ENCODE peak calls at places on chromosome 17, in four cellular contexts. N, P, I and T are unnamed samples. For H3K4me1, the result is how much of the 10 kb centered on the place peaks cover.

GRCh38 chr17:82329683-82330321 is 3.8 kb downstream of the SECTM1 start:
- DNase-seq in P (no peak), I (no peak), N (no peak), T (peak)

GRCh38 chr17:75010683-75011406 is 1.6 kb upstream of the MRPL58 start:
- DNase-seq in I (peak), N (peak), P (no peak), T (no peak)

GRCh38 chr17:35069311-35069710 is 5.8 kb upstream of the RFFL start:
- DNase-seq in N (no peak), I (no peak), P (no peak), T (no peak)

GRCh38 chr17:8922451-8922850 is 43.1 kb downstream of the PIK3R5 start:
- DNase-seq in I (no peak), N (no peak), P (no peak), T (no peak)

GRCh38 chr17:75589919-75590303 is 2.3 kb downstream of the MYO15B start:
- DNase-seq in I (no peak), P (no peak), N (no peak), T (peak)

GRCh38 chr17:49089094-49089493 is 43.5 kb upstream of the B4GALNT2 start:
- DNase-seq in P (no peak), I (no peak), N (no peak), T (no peak)

GRCh38 chr17:38568845-38569510 is 36.8 kb downstream of the SRCIN1 start:
- DNase-seq in P (no peak), I (no peak), N (no peak), T (no peak)

GRCh38 chr17:33291248-33292183 is 1.6 kb downstream of the ASIC2 start:
- DNase-seq in P (no peak), I (no peak), N (peak), T (peak)

GRCh38 chr17:50514936-50515702 is 6.9 kb downstream of the MYCBPAP start:
- DNase-seq in I (peak), N (no peak), P (no peak), T (no peak)

GRCh38 chr17:64500487-64500859 is 3.6 kb upstream of the POLG2 start:
- DNase-seq in N (no peak), P (no peak), I (no peak), T (no peak)

GRCh38 chr17:64496786-64497564 is at the start of gene POLG2:
- DNase-seq in N (peak), I (peak), P (peak), T (peak)

GRCh38 chr17:64497565-64498035 is 746 bp upstream of the POLG2 start:
- DNase-seq in N (no peak), I (no peak), P (no peak), T (no peak)

GRCh38 chr17:64499805-64500486 is 3.1 kb upstream of the POLG2 start:
- DNase-seq in N (no peak), I (no peak), P (no peak), T (no peak)

GRCh38 chr17:64498308-64499203 is 1.7 kb upstream of the POLG2 start:
- DNase-seq in P (no peak), N (no peak), I (no peak), T (no peak)
- H3K4me1 ChIP-seq in P (half or more), N (under half), I (half or more), T (under half)

DNA sequence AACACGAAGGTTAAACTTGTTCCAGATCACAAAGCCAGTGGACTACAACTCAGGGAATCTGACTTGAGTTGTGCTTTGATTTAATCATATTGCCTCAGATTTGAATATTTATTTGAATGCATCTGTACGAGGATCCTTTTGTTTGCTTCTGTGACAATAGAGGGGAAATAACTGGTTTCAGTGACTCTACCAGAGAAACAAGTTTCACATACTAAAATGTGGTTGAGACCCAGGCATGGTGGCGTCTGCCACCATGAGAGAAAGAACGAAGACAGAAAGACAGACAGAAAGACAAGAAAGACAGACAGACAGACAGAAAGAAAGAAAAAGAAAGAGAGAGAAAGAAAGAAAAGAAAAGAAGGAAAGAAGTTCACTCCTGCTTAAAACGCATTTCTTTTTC is 24.0 kb downstream of the YWHAE start:
- DNase-seq in I (no peak), N (no peak), P (no peak), T (no peak)
- H3K4me3 ChIP-seq in I (no peak), N (peak), P (no peak), T (no peak)

DNA sequence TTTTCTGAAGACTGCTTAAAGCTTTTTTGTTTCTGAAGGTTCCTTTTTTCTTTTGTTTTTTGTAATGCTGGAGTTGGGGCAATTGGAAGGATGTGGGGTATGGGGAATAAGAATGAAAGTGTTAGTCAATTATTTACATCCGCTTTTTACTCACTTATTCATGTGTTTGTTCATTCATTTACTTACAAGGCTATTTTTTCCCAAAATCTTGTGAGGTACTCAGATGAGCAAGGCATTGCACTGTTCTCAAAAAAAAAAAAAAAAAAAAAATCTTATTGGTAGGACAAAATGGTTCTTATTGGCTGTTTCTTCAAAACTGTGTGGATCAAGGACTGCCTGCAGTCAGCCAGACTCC is 55.7 kb downstream of the PLD6 start:
- DNase-seq in P (no peak), N (no peak), I (no peak), T (no peak)
- H3K27ac ChIP-seq in P (no peak), N (peak), I (peak), T (no peak)

GRCh38 chr17:40557531-40558299 is 7.6 kb downstream of the CCR7 start:
- DNase-seq in N (peak), I (no peak), P (peak), T (peak)
- H3K4me1 ChIP-seq in N (under half), I (under half), P (half or more), T (under half)

DNA sequence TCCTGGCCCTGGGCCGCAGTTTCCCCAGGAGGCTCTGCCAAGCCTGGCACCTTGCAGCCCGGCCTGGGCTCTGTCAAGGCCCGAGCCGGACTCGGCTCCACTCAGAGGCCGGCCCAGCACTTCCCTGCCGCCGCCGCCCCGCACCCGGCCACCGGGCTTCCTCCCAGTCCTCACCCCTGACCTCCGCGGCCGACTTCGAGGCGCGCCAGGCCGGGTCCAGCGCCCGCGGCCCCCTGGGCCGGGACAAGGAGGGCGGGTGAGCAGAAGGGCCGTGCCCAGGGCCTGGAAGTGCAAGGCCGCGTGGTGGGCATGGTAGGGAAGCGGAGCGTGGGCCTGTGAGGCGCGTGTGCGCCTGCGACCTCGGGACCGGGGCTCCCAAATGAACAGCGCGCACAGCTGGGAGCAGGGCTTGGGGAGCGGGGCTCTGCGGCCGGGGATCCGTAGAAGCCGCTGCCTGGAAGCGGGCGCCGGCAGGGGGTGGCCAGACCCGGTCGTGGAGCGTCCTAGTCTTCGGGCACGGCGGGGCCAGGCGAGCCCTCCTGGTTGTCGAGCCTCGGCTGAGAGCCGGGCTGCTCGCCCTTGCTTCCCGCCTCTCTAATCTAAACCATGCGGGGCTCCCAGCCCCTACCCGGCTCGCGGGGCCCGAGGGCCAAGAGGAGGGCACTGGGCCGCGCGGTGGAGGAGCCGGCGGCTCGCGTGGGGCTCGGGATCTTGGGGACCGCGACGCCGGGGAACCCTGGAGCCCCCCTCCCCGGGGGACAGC is 503 bp upstream of the TBX4 start:
- DNase-seq in I (no peak), N (peak), P (no peak), T (no peak)
- H3K4me3 ChIP-seq in I (peak), N (peak), P (no peak), T (peak)

DNA sequence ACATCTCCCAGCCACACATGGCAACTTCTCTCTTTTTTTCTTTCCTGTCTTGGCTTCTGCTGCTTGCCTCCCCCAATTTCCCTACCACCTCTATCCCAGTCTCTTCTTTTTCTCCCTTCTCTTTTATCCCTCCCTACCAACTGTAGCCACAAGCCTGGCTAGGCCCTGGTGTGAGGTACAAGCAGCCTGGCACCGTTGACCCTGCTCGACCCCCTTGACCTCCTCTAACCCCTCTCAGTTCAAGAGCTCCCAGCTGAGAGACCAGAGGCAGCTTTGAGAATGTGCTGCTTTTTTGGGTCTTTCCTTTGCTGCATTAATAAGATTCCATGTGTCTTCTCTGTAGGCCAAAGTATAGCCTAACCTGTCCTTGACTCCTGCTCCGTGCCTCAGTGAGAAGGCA is 32.3 kb downstream of the B9D1 start:
- DNase-seq in P (no peak), I (no peak), N (no peak), T (no peak)
- H3K27ac ChIP-seq in P (no peak), I (no peak), N (no peak), T (no peak)

GRCh38 chr17:78275355-78275754 is 43.9 kb downstream of the TMEM235 start:
- DNase-seq in N (no peak), P (no peak), I (no peak), T (no peak)

GRCh38 chr17:78273813-78274212 is 42.4 kb downstream of the TMEM235 start:
- DNase-seq in I (no peak), N (no peak), P (no peak), T (no peak)

GRCh38 chr17:78271419-78272160 is 40.2 kb downstream of the TMEM235 start:
- DNase-seq in I (no peak), P (no peak), N (no peak), T (peak)

GRCh38 chr17:78272181-78272913 is 40.9 kb downstream of the TMEM235 start:
- DNase-seq in P (no peak), I (no peak), N (no peak), T (peak)

DNA sequence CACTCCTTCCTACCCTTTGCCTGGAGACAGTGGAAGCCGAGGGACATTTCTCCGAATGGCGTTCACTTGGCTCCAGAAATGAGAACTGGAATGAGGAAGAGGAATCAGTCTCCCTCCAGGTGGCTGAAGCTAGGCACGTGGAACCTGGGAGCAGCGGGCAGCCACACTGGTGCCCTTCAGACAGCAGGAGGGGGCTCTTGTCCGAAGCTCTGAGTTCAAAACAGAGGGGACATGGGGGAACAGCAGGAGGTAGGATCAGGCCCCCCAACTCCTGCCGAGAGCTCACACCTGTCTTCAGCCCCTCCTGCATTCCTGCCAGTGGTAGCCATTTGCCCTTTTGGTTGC is 41.5 kb downstream of the TMEM235 start:
- DNase-seq in N (peak), I (no peak), P (no peak), T (peak)
- H3K4me1 ChIP-seq in N (under half), I (under half), P (under half), T (under half)

GRCh38 chr17:48051278-48051677 is 3.1 kb downstream of the NFE2L1 start:
- DNase-seq in I (no peak), N (no peak), P (no peak), T (no peak)
- H3K4me3 ChIP-seq in I (peak), N (peak), P (peak), T (no peak)